ENCODE peak calls at places on chromosomes 2 and 18, in four cellular contexts. Q is HepG2, D is uterus, T is gastrocnemius medialis. V is an unnamed sample. For H3K27me3, the result is how much of the 10 kb centered on the place peaks cover.

GRCh38 chr2:98114643-98115355 is 27.8 kb downstream of the VWA3B start:
- DNase-seq in Q (no peak), D (no peak), T (no peak), V (no peak)

GRCh38 chr18:9096013-9096383 is 6.5 kb upstream of the NDUFV2 start:
- DNase-seq in Q (no peak), D (no peak), T (no peak), V (no peak)

GRCh38 chr2:238024986-238025385 is 35.8 kb upstream of the SCLY start:
- DNase-seq in Q (no peak), D (no peak), T (no peak), V (no peak)

GRCh38 chr2:19667536-19667949 is 234.2 kb downstream of the TTC32 start:
- DNase-seq in Q (no peak), D (no peak), T (no peak), V (no peak)

GRCh38 chr2:220163486-220163885 is 536.1 kb downstream of the SLC4A3 start:
- DNase-seq in Q (no peak), D (no peak), T (no peak), V (no peak)

GRCh38 chr2:108169982-108170625 is 69.7 kb upstream of the SULT1C3 start:
- DNase-seq in Q (peak), D (no peak), T (no peak), V (no peak)

GRCh38 chr18:21453512-21453862 is 147.0 kb downstream of the ESCO1 start:
- DNase-seq in Q (no peak), D (peak), T (peak), V (no peak)

GRCh38 chr18:76212958-76213357 is 282.1 kb downstream of the ZNF516 start:
- DNase-seq in Q (no peak), D (no peak), T (no peak), V (no peak)

GRCh38 chr2:217527586-217528202 is 475.1 kb downstream of the TNS1 start:
- DNase-seq in Q (no peak), D (no peak), T (no peak), V (no peak)

GRCh38 chr18:79445740-79446566 is 50.2 kb downstream of the NFATC1 start:
- DNase-seq in Q (no peak), D (no peak), T (no peak), V (no peak)

GRCh38 chr2:173090973-173091660 is 15.5 kb downstream of the MAP3K20 start:
- DNase-seq in Q (no peak), D (peak), T (peak), V (no peak)

GRCh38 chr2:42566837-42567251 is 1.6 kb upstream of the MTA3 start:
- DNase-seq in Q (no peak), D (no peak), T (no peak), V (no peak)

GRCh38 chr18:57432765-57433400 is 2.3 kb upstream of the ONECUT2 start:
- DNase-seq in Q (no peak), D (no peak), T (no peak), V (no peak)

GRCh38 chr2:24304098-24304497 is 56.2 kb downstream of the ITSN2 start:
- DNase-seq in Q (peak), D (peak), T (peak), V (no peak)

GRCh38 chr2:235050992-235051351 is 99.2 kb downstream of the SH3BP4 start:
- DNase-seq in Q (peak), D (peak), T (peak), V (no peak)

GRCh38 chr18:23220355-23220754 is 85.1 kb downstream of the CABLES1 start:
- DNase-seq in Q (no peak), D (no peak), T (no peak), V (no peak)
- H3K27ac ChIP-seq in Q (no peak), D (no peak), T (no peak), V (no peak)

GRCh38 chr2:167342769-167343168 is 454.5 kb downstream of the XIRP2 start:
- DNase-seq in Q (peak), D (no peak), T (no peak), V (no peak)
- TF ChIP-seq CTCF in Q (peak), D (no peak), T (no peak), V (no peak)

DNA sequence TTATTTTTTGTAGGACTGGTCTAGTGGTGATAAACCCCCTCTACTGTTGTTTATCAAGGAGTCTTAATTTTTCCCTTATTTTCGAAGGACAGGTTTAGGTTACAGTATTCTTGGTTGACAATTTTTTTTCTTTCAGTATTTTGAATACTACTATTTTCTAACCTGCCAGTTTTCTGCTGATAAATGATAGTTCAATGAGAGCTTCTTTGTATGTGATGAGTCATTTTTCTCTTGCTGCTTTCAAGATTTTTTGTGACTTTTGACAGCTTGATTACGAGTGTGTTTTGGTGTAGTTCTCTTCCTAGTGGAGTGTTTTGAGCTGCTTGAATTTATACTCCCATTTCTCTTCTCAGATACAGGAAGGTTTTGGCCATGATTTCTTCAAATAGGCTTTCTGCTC is 77.5 kb downstream of the ACSL3 start:
- DNase-seq in Q (no peak), D (no peak), T (no peak), V (no peak)
- H3K27me3 ChIP-seq in Q (under half), D (under half), T (under half), V (under half)

GRCh38 chr2:67462741-67463496 is 65.8 kb downstream of the ETAA1 start:
- DNase-seq in Q (no peak), D (no peak), T (no peak), V (no peak)
- H3K27ac ChIP-seq in Q (no peak), D (no peak), T (no peak), V (no peak)

GRCh38 chr2:164913011-164913410 is 42.3 kb downstream of the SLC38A11 start:
- DNase-seq in Q (no peak), D (no peak), T (no peak), V (no peak)

GRCh38 chr2:164911832-164912231 is 43.5 kb downstream of the SLC38A11 start:
- DNase-seq in Q (peak), D (no peak), T (no peak), V (no peak)

GRCh38 chr2:164910091-164910899 is 45.0 kb downstream of the SLC38A11 start:
- DNase-seq in Q (peak), D (no peak), T (no peak), V (no peak)

GRCh38 chr2:164917296-164917903 is 37.9 kb downstream of the SLC38A11 start:
- DNase-seq in Q (peak), D (no peak), T (no peak), V (no peak)

GRCh38 chr2:164913640-164914346 is 41.5 kb downstream of the SLC38A11 start:
- DNase-seq in Q (peak), D (no peak), T (no peak), V (no peak)
- TF ChIP-seq CTCF in Q (peak), D (no peak), T (peak), V (no peak)

DNA sequence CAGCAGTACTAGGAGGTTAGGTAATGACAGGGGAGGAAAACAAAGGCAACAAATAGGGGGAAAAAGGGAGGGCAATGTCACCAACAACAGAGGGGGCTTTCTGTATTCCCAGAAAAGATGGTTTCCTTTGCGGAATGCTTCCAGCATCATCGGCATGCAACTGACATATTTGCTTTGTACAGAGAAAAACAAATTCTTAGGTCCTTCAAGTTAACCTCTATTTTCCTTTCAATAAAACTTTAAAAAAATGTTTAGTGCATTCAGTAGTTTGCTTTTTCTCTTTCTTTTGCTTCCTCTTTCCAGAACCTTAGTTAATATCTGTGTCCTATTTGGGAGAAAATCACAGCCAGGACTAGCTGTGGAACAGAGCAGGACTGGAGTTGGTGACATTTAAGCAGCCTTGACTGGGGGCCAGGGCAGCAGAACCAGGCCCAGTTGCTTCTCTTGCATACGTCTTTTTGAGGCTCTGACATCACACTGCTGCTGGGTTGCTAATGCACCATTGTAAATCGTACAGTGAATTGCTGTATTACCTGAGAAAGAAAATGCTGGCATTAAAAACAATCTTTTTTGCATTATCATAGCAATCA is 188.3 kb upstream of the FANCL start:
- DNase-seq in Q (no peak), D (no peak), T (no peak), V (no peak)
- H3K27me3 ChIP-seq in Q (under half), D (under half), T (under half), V (under half)

DNA sequence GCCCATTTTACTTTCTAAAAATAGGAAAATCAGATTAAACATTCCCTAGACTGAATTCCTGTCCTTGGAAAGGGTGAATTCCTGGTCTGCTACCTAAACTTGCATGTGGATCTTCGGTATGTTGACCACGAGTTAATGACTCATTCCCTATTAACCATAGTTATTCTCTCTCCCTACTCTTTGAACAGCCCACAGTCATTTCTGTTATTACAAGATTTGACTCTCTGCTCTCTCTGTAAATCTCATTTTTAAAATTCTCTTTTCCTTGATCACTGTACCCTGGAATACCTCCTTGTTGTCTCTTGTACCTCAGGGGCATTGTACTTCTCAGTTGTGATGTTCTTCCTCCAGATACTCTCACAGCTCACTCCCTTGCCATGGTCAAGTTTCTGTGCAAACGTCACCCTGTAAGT is 92.0 kb upstream of the GULP1 start:
- DNase-seq in Q (peak), D (no peak), T (no peak), V (no peak)
- H3K27ac ChIP-seq in Q (no peak), D (no peak), T (no peak), V (no peak)

GRCh38 chr18:48949051-48949605 is 1.6 kb downstream of the SMAD7 start:
- DNase-seq in Q (no peak), D (no peak), T (no peak), V (peak)

GRCh38 chr18:48951448-48952286 is 902 bp upstream of the SMAD7 start:
- DNase-seq in Q (peak), D (peak), T (peak), V (peak)

GRCh38 chr18:48948112-48949050 is 2.4 kb downstream of the SMAD7 start:
- DNase-seq in Q (peak), D (no peak), T (no peak), V (peak)

GRCh38 chr18:48950536-48951447 is at the start of gene SMAD7:
- DNase-seq in Q (no peak), D (no peak), T (no peak), V (no peak)

GRCh38 chr18:48949606-48950535 is 894 bp downstream of the SMAD7 start:
- DNase-seq in Q (no peak), D (no peak), T (no peak), V (no peak)
- TF ChIP-seq CTCF in Q (peak), D (no peak), T (no peak), V (no peak)

GRCh38 chr18:25423760-25424159 is 71.8 kb upstream of the ZNF521 start:
- DNase-seq in Q (no peak), D (no peak), T (no peak), V (no peak)
- H3K27me3 ChIP-seq in Q (under half), D (under half), T (under half), V (under half)